ENCODE peak calls at places on chromosomes 5 and 9, in nine cellular contexts. V is NCI-H2081, H is DMS153, X is A172, M is NCI-H1105 treated with DMSO at 0.1 percent for 48 hours, Z is Ammon's horn, I is fibroblast of mammary gland, S is T1000, A is Peyer's patch. L is an unnamed sample.

GRCh38 chr5:33115467-33115866 is 325.3 kb upstream of the TARS1 start:
- DNase-seq in V (no peak), H (no peak), X (no peak), M (no peak), Z (no peak), I (no peak), S (no peak), A (no peak), L (no peak)

GRCh38 chr5:139223481-139223880 is 25.3 kb upstream of the SIL1 start:
- DNase-seq in V (no peak), H (no peak), X (no peak), M (no peak), Z (no peak), I (peak; percentile 39), S (no peak), A (no peak), L (no peak)

GRCh38 chr5:57082441-57083067 is 91.3 kb upstream of the GPBP1 start:
- DNase-seq in V (no peak), H (no peak), X (peak; percentile 7), M (no peak), Z (no peak), I (peak; percentile 17), S (no peak), A (no peak), L (no peak)

GRCh38 chr5:73448451-73449136 is at the start of gene FOXD1:
- DNase-seq in V (peak; percentile 85), H (peak; percentile 76), X (peak; percentile 89), M (peak; percentile 61), Z (peak; percentile 68), I (peak; percentile 82), S (peak; percentile 89), A (peak; percentile 48), L (peak; percentile 84)

GRCh38 chr5:116303810-116304209 is 219.0 kb downstream of the COMMD10 start:
- DNase-seq in V (peak; percentile 78), H (peak; percentile 25), X (no peak), M (peak; percentile 34), Z (no peak), I (no peak), S (no peak), A (no peak), L (no peak)

GRCh38 chr5:74576941-74577456 is 63.5 kb downstream of the ENC1 start:
- DNase-seq in V (no peak), H (no peak), X (peak; percentile 52), M (no peak), Z (peak; percentile 20), I (peak; percentile 64), S (no peak), A (no peak), L (no peak)

GRCh38 chr5:95591490-95591901 is 28.4 kb upstream of the GPR150 start:
- DNase-seq in V (no peak), H (no peak), X (peak; percentile 41), M (no peak), Z (no peak), I (peak; percentile 89), S (no peak), A (no peak), L (peak; percentile 22)

GRCh38 chr5:180241600-180241999 is 32.6 kb upstream of the RASGEF1C start:
- DNase-seq in V (no peak), H (no peak), X (no peak), M (no peak), Z (peak; percentile 8), I (no peak), S (no peak), A (no peak), L (no peak)

GRCh38 chr5:122385286-122385685 is 73.2 kb downstream of the SNCAIP start:
- DNase-seq in V (no peak), H (no peak), X (no peak), M (no peak), Z (no peak), I (no peak), S (no peak), A (no peak), L (no peak)

GRCh38 chr5:72842816-72843215 is 26.4 kb downstream of the TNPO1 start:
- DNase-seq in V (no peak), H (no peak), X (peak; percentile 74), M (no peak), Z (no peak), I (peak; percentile 74), S (no peak), A (no peak), L (peak; percentile 31)

GRCh38 chr9:116064970-116065369 is 88.6 kb upstream of the PAPPA start:
- DNase-seq in V (no peak), H (no peak), X (no peak), M (no peak), Z (no peak), I (peak; percentile 15), S (no peak), A (no peak), L (no peak)

GRCh38 chr9:105837261-105837660 is 142.9 kb downstream of the TMEM38B start:
- DNase-seq in V (no peak), H (no peak), X (no peak), M (no peak), Z (no peak), I (no peak), S (no peak), A (no peak), L (no peak)

GRCh38 chr5:143337946-143338345 is 65.5 kb downstream of the NR3C1 start:
- DNase-seq in V (peak; percentile 45), H (no peak), X (no peak), M (peak; percentile 4), Z (no peak), I (no peak), S (no peak), A (no peak), L (no peak)

GRCh38 chr5:146751054-146751453 is 127.5 kb downstream of the PPP2R2B start:
- DNase-seq in V (no peak), H (no peak), X (no peak), M (no peak), Z (no peak), I (no peak), S (no peak), A (no peak), L (no peak)

GRCh38 chr5:131305906-131306305 is 42.1 kb downstream of the CDC42SE2 start:
- DNase-seq in V (no peak), H (no peak), X (peak; percentile 11), M (no peak), Z (no peak), I (peak; percentile 20), S (no peak), A (no peak), L (no peak)

GRCh38 chr5:9168791-9169611 is 376.9 kb downstream of the SEMA5A start:
- DNase-seq in V (no peak), H (no peak), X (no peak), M (no peak), Z (no peak), I (peak; percentile 52), S (no peak), A (no peak), L (no peak)

GRCh38 chr9:127976498-127976897 is 4.3 kb downstream of the EEIG1 start:
- DNase-seq in V (peak; percentile 94), H (peak; percentile 83), X (no peak), M (peak; percentile 82), Z (no peak), I (no peak), S (no peak), A (peak; percentile 49), L (no peak)

GRCh38 chr9:12774861-12775367 is at the start of gene LURAP1L:
- DNase-seq in V (peak; percentile 80), H (peak; percentile 64), X (peak; percentile 66), M (peak; percentile 67), Z (peak; percentile 78), I (peak; percentile 86), S (peak; percentile 5), A (no peak), L (no peak)

GRCh38 chr9:28951945-28952344 is 1378.7 kb upstream of the C9orf72 start:
- DNase-seq in V (peak; percentile 14), H (no peak), X (peak; percentile 5), M (no peak), Z (no peak), I (peak; percentile 8), S (no peak), A (no peak), L (no peak)

GRCh38 chr5:142815469-142815868 is 45.3 kb downstream of the ARHGAP26 start:
- DNase-seq in V (no peak), H (no peak), X (no peak), M (no peak), Z (no peak), I (no peak), S (no peak), A (no peak), L (no peak)

GRCh38 chr9:134033516-134034214 is 8.4 kb downstream of the BRD3OS start:
- DNase-seq in V (no peak), H (no peak), X (no peak), M (no peak), Z (no peak), I (no peak), S (no peak), A (no peak), L (no peak)

GRCh38 chr5:44332360-44332971 is 56.8 kb downstream of the FGF10 start:
- DNase-seq in V (peak; percentile 49), H (peak; percentile 27), X (peak; percentile 49), M (peak; percentile 42), Z (no peak), I (peak; percentile 74), S (no peak), A (no peak), L (no peak)

GRCh38 chr9:81814404-81814793 is 113.8 kb upstream of the SPATA31D4 start:
- DNase-seq in V (no peak), H (peak; percentile 91), X (no peak), M (no peak), Z (no peak), I (no peak), S (no peak), A (no peak), L (no peak)

GRCh38 chr9:117092582-117092981 is 322.3 kb downstream of the ASTN2 start:
- DNase-seq in V (no peak), H (no peak), X (no peak), M (no peak), Z (no peak), I (peak; percentile 28), S (peak; percentile 4), A (no peak), L (peak; percentile 38)

GRCh38 chr9:33153666-33154065 is 13.5 kb downstream of the B4GALT1 start:
- DNase-seq in V (no peak), H (no peak), X (no peak), M (no peak), Z (no peak), I (no peak), S (no peak), A (no peak), L (no peak)

GRCh38 chr5:116424258-116424615 is 150.4 kb downstream of the SEMA6A start:
- DNase-seq in V (no peak), H (no peak), X (no peak), M (no peak), Z (no peak), I (no peak), S (no peak), A (no peak), L (no peak)

GRCh38 chr5:61869333-61869732 is 436.7 kb upstream of the KIF2A start:
- DNase-seq in V (no peak), H (no peak), X (no peak), M (no peak), Z (no peak), I (no peak), S (no peak), A (no peak), L (no peak)

GRCh38 chr5:76999451-76999850 is 30.8 kb upstream of the AGGF1 start:
- DNase-seq in V (no peak), H (no peak), X (peak; percentile 63), M (no peak), Z (no peak), I (peak; percentile 80), S (no peak), A (no peak), L (peak; percentile 54)

GRCh38 chr5:135139397-135140134 is 105.5 kb upstream of the PITX1 start:
- DNase-seq in V (no peak), H (no peak), X (peak; percentile 91), M (no peak), Z (peak; percentile 16), I (peak; percentile 89), S (peak; percentile 62), A (no peak), L (peak; percentile 78)

L was measured in H54.